ENCODE peak calls at places on chromosomes 12 and 14, in eight cellular contexts. One of them, this sample, is unnamed.

GRCh38 chr12:52521175-52521574 is 981 bp upstream of the KRT5 start:
- DNase-seq in Panc1: no peak
- DNase-seq in activated CD8-positive, alpha-beta memory T cell treated with anti-CD3 and anti-CD28 coated beads for 1 hour: no peak
- DNase-seq in GM10248: no peak
- DNase-seq in CD4-positive, alpha-beta T cell: no peak
- DNase-seq in NCI-H2171: no peak
- DNase-seq in LoVo: peak
- DNase-seq in kidney tubule cell: no peak
- DNase-seq in this sample: no peak

GRCh38 chr12:69595689-69596088 is 10.4 kb downstream of the CCT2 start:
- DNase-seq in GM10248: no peak
- DNase-seq in LoVo: no peak
- DNase-seq in NCI-H2171: no peak
- DNase-seq in activated CD8-positive, alpha-beta memory T cell treated with anti-CD3 and anti-CD28 coated beads for 1 hour: no peak
- DNase-seq in Panc1: no peak
- DNase-seq in CD4-positive, alpha-beta T cell: no peak
- DNase-seq in kidney tubule cell: peak
- DNase-seq in this sample: no peak

GRCh38 chr12:52907092-52907810 is 2.4 kb upstream of the KRT8 start:
- DNase-seq in CD4-positive, alpha-beta T cell: no peak
- DNase-seq in kidney tubule cell: peak
- DNase-seq in GM10248: no peak
- DNase-seq in NCI-H2171: no peak
- DNase-seq in activated CD8-positive, alpha-beta memory T cell treated with anti-CD3 and anti-CD28 coated beads for 1 hour: no peak
- DNase-seq in LoVo: peak
- DNase-seq in Panc1: no peak
- DNase-seq in this sample: no peak

GRCh38 chr12:102534899-102535298 is 54.5 kb upstream of the IGF1 start:
- DNase-seq in activated CD8-positive, alpha-beta memory T cell treated with anti-CD3 and anti-CD28 coated beads for 1 hour: no peak
- DNase-seq in kidney tubule cell: no peak
- DNase-seq in Panc1: no peak
- DNase-seq in GM10248: no peak
- DNase-seq in CD4-positive, alpha-beta T cell: no peak
- DNase-seq in LoVo: no peak
- DNase-seq in NCI-H2171: no peak
- DNase-seq in this sample: no peak

GRCh38 chr12:83322816-83323215 is 636.1 kb downstream of the TMTC2 start:
- DNase-seq in NCI-H2171: no peak
- DNase-seq in kidney tubule cell: no peak
- DNase-seq in LoVo: no peak
- DNase-seq in Panc1: no peak
- DNase-seq in CD4-positive, alpha-beta T cell: no peak
- DNase-seq in GM10248: no peak
- DNase-seq in activated CD8-positive, alpha-beta memory T cell treated with anti-CD3 and anti-CD28 coated beads for 1 hour: no peak
- DNase-seq in this sample: no peak

GRCh38 chr12:31016057-31016456 is 57.6 kb upstream of the DDX11 start:
- DNase-seq in kidney tubule cell: no peak
- DNase-seq in GM10248: no peak
- DNase-seq in activated CD8-positive, alpha-beta memory T cell treated with anti-CD3 and anti-CD28 coated beads for 1 hour: no peak
- DNase-seq in CD4-positive, alpha-beta T cell: no peak
- DNase-seq in Panc1: no peak
- DNase-seq in NCI-H2171: no peak
- DNase-seq in LoVo: no peak
- DNase-seq in this sample: no peak

GRCh38 chr14:54465654-54466053 is 23.1 kb downstream of the GMFB start:
- DNase-seq in Panc1: no peak
- DNase-seq in kidney tubule cell: no peak
- DNase-seq in NCI-H2171: peak
- DNase-seq in activated CD8-positive, alpha-beta memory T cell treated with anti-CD3 and anti-CD28 coated beads for 1 hour: no peak
- DNase-seq in GM10248: no peak
- DNase-seq in LoVo: no peak
- DNase-seq in CD4-positive, alpha-beta T cell: no peak
- DNase-seq in this sample: no peak

GRCh38 chr12:29403991-29404390 is 23.0 kb upstream of the ERGIC2 start:
- DNase-seq in NCI-H2171: no peak
- DNase-seq in kidney tubule cell: no peak
- DNase-seq in LoVo: no peak
- DNase-seq in GM10248: no peak
- DNase-seq in CD4-positive, alpha-beta T cell: no peak
- DNase-seq in activated CD8-positive, alpha-beta memory T cell treated with anti-CD3 and anti-CD28 coated beads for 1 hour: no peak
- DNase-seq in Panc1: no peak
- DNase-seq in this sample: no peak

GRCh38 chr12:115227137-115227615 is 543.2 kb upstream of the TBX3 start:
- DNase-seq in Panc1: peak
- DNase-seq in activated CD8-positive, alpha-beta memory T cell treated with anti-CD3 and anti-CD28 coated beads for 1 hour: no peak
- DNase-seq in kidney tubule cell: peak
- DNase-seq in LoVo: peak
- DNase-seq in GM10248: no peak
- DNase-seq in NCI-H2171: no peak
- DNase-seq in CD4-positive, alpha-beta T cell: no peak
- DNase-seq in this sample: peak

GRCh38 chr12:104480826-104481457 is 24.2 kb downstream of the CHST11 start:
- DNase-seq in GM10248: no peak
- DNase-seq in LoVo: no peak
- DNase-seq in activated CD8-positive, alpha-beta memory T cell treated with anti-CD3 and anti-CD28 coated beads for 1 hour: no peak
- DNase-seq in NCI-H2171: no peak
- DNase-seq in kidney tubule cell: peak
- DNase-seq in CD4-positive, alpha-beta T cell: no peak
- DNase-seq in Panc1: no peak
- DNase-seq in this sample: peak

GRCh38 chr14:50667491-50668007 is 557 bp downstream of the SAV1 start:
- DNase-seq in GM10248: peak
- DNase-seq in NCI-H2171: peak
- DNase-seq in LoVo: peak
- DNase-seq in Panc1: no peak
- DNase-seq in CD4-positive, alpha-beta T cell: peak
- DNase-seq in kidney tubule cell: no peak
- DNase-seq in activated CD8-positive, alpha-beta memory T cell treated with anti-CD3 and anti-CD28 coated beads for 1 hour: peak
- DNase-seq in this sample: no peak

GRCh38 chr12:164207-164606 is 49.8 kb downstream of the SLC6A12 start:
- DNase-seq in Panc1: no peak
- DNase-seq in activated CD8-positive, alpha-beta memory T cell treated with anti-CD3 and anti-CD28 coated beads for 1 hour: no peak
- DNase-seq in kidney tubule cell: peak
- DNase-seq in NCI-H2171: peak
- DNase-seq in CD4-positive, alpha-beta T cell: no peak
- DNase-seq in GM10248: no peak
- DNase-seq in LoVo: no peak
- DNase-seq in this sample: no peak

GRCh38 chr14:59482120-59482434 is 2.1 kb downstream of the L3HYPDH start:
- DNase-seq in kidney tubule cell: peak
- DNase-seq in LoVo: no peak
- DNase-seq in CD4-positive, alpha-beta T cell: no peak
- DNase-seq in NCI-H2171: no peak
- DNase-seq in GM10248: no peak
- DNase-seq in activated CD8-positive, alpha-beta memory T cell treated with anti-CD3 and anti-CD28 coated beads for 1 hour: no peak
- DNase-seq in Panc1: peak
- DNase-seq in this sample: no peak

This sample was measured in fibroblast of the conjunctiva.